ENCODE peak calls at places on chromosomes 2 and 18, in ten cellular contexts. One of them, this sample, is unnamed.

GRCh38 chr2:179252439-179252838 is 12.2 kb downstream of the SESTD1 start:
- DNase-seq in neural crest cell: no peak
- DNase-seq in mucosa of descending colon: no peak
- DNase-seq in tibial nerve: no peak
- DNase-seq in WERI-Rb-1: no peak
- DNase-seq in fibroblast of the aortic adventitia: no peak
- DNase-seq in GM12865: no peak
- DNase-seq in progenitor cell of endocrine pancreas: no peak
- DNase-seq in spleen: no peak
- DNase-seq in H9: no peak
- DNase-seq in this sample: no peak

GRCh38 chr2:15472133-15472532 is 89.0 kb downstream of the NBAS start:
- DNase-seq in neural crest cell: no peak
- DNase-seq in mucosa of descending colon: no peak
- DNase-seq in tibial nerve: no peak
- DNase-seq in WERI-Rb-1: no peak
- DNase-seq in fibroblast of the aortic adventitia: no peak
- DNase-seq in GM12865: no peak
- DNase-seq in progenitor cell of endocrine pancreas: no peak
- DNase-seq in spleen: no peak
- DNase-seq in H9: no peak
- DNase-seq in this sample: no peak

GRCh38 chr2:23905155-23905554 is 21.8 kb downstream of the ATAD2B start:
- DNase-seq in neural crest cell: no peak
- DNase-seq in mucosa of descending colon: no peak
- DNase-seq in tibial nerve: no peak
- DNase-seq in WERI-Rb-1: no peak
- DNase-seq in fibroblast of the aortic adventitia: peak
- DNase-seq in GM12865: no peak
- DNase-seq in progenitor cell of endocrine pancreas: no peak
- DNase-seq in spleen: no peak
- DNase-seq in H9: no peak
- DNase-seq in this sample: no peak

GRCh38 chr2:137262600-137262999 is 497.3 kb downstream of the THSD7B start:
- DNase-seq in neural crest cell: no peak
- DNase-seq in mucosa of descending colon: no peak
- DNase-seq in tibial nerve: no peak
- DNase-seq in WERI-Rb-1: no peak
- DNase-seq in fibroblast of the aortic adventitia: no peak
- DNase-seq in GM12865: no peak
- DNase-seq in progenitor cell of endocrine pancreas: no peak
- DNase-seq in spleen: no peak
- DNase-seq in H9: peak
- DNase-seq in this sample: no peak

GRCh38 chr2:75381032-75381431 is 179.7 kb downstream of the EVA1A start:
- DNase-seq in neural crest cell: no peak
- DNase-seq in mucosa of descending colon: no peak
- DNase-seq in tibial nerve: no peak
- DNase-seq in WERI-Rb-1: no peak
- DNase-seq in fibroblast of the aortic adventitia: no peak
- DNase-seq in GM12865: no peak
- DNase-seq in progenitor cell of endocrine pancreas: no peak
- DNase-seq in spleen: no peak
- DNase-seq in H9: no peak
- DNase-seq in this sample: no peak

GRCh38 chr2:107529146-107529545 is 297.5 kb upstream of the RGPD4 start:
- DNase-seq in neural crest cell: no peak
- DNase-seq in mucosa of descending colon: peak
- DNase-seq in tibial nerve: no peak
- DNase-seq in WERI-Rb-1: no peak
- DNase-seq in fibroblast of the aortic adventitia: peak
- DNase-seq in GM12865: no peak
- DNase-seq in progenitor cell of endocrine pancreas: no peak
- DNase-seq in spleen: no peak
- DNase-seq in H9: no peak
- DNase-seq in this sample: no peak

GRCh38 chr18:49778826-49779465 is 34.4 kb downstream of the ACAA2 start:
- DNase-seq in neural crest cell: no peak
- DNase-seq in mucosa of descending colon: no peak
- DNase-seq in tibial nerve: no peak
- DNase-seq in WERI-Rb-1: peak
- DNase-seq in fibroblast of the aortic adventitia: no peak
- DNase-seq in GM12865: no peak
- DNase-seq in progenitor cell of endocrine pancreas: no peak
- DNase-seq in spleen: no peak
- DNase-seq in H9: no peak
- DNase-seq in this sample: no peak

GRCh38 chr2:162430323-162430722 is 86.4 kb downstream of the GCA start:
- DNase-seq in neural crest cell: no peak
- DNase-seq in mucosa of descending colon: peak
- DNase-seq in tibial nerve: peak
- DNase-seq in WERI-Rb-1: no peak
- DNase-seq in fibroblast of the aortic adventitia: no peak
- DNase-seq in GM12865: no peak
- DNase-seq in progenitor cell of endocrine pancreas: no peak
- DNase-seq in spleen: no peak
- DNase-seq in H9: no peak
- DNase-seq in this sample: no peak

GRCh38 chr2:232981767-232982360 is 31.2 kb downstream of the NGEF start:
- DNase-seq in neural crest cell: no peak
- DNase-seq in mucosa of descending colon: no peak
- DNase-seq in tibial nerve: no peak
- DNase-seq in WERI-Rb-1: no peak
- DNase-seq in fibroblast of the aortic adventitia: no peak
- DNase-seq in GM12865: no peak
- DNase-seq in progenitor cell of endocrine pancreas: no peak
- DNase-seq in spleen: peak
- DNase-seq in H9: no peak
- DNase-seq in this sample: no peak

GRCh38 chr2:43294973-43295603 is 68.7 kb upstream of the ZFP36L2 start:
- DNase-seq in neural crest cell: no peak
- DNase-seq in mucosa of descending colon: no peak
- DNase-seq in tibial nerve: no peak
- DNase-seq in WERI-Rb-1: no peak
- DNase-seq in fibroblast of the aortic adventitia: no peak
- DNase-seq in GM12865: no peak
- DNase-seq in progenitor cell of endocrine pancreas: no peak
- DNase-seq in spleen: no peak
- DNase-seq in H9: no peak
- DNase-seq in this sample: peak

GRCh38 chr2:172745636-172746035 is 10.0 kb downstream of the RAPGEF4 start:
- DNase-seq in neural crest cell: no peak
- DNase-seq in mucosa of descending colon: no peak
- DNase-seq in tibial nerve: no peak
- DNase-seq in WERI-Rb-1: no peak
- DNase-seq in fibroblast of the aortic adventitia: peak
- DNase-seq in GM12865: no peak
- DNase-seq in progenitor cell of endocrine pancreas: no peak
- DNase-seq in spleen: no peak
- DNase-seq in H9: no peak
- DNase-seq in this sample: no peak

GRCh38 chr18:809985-810642 is 1.9 kb downstream of the YES1 start:
- DNase-seq in neural crest cell: no peak
- DNase-seq in mucosa of descending colon: no peak
- DNase-seq in tibial nerve: no peak
- DNase-seq in WERI-Rb-1: no peak
- DNase-seq in fibroblast of the aortic adventitia: no peak
- DNase-seq in GM12865: peak
- DNase-seq in progenitor cell of endocrine pancreas: no peak
- DNase-seq in spleen: no peak
- DNase-seq in H9: no peak
- DNase-seq in this sample: peak

GRCh38 chr2:69770193-69770702 is 28.3 kb downstream of the ANXA4 start:
- DNase-seq in neural crest cell: no peak
- DNase-seq in mucosa of descending colon: peak
- DNase-seq in tibial nerve: peak
- DNase-seq in WERI-Rb-1: no peak
- DNase-seq in fibroblast of the aortic adventitia: peak
- DNase-seq in GM12865: peak
- DNase-seq in progenitor cell of endocrine pancreas: no peak
- DNase-seq in spleen: no peak
- DNase-seq in H9: no peak
- DNase-seq in this sample: no peak

GRCh38 chr18:47719096-47719780 is 211.2 kb downstream of the SMAD2 start:
- DNase-seq in neural crest cell: no peak
- DNase-seq in mucosa of descending colon: no peak
- DNase-seq in tibial nerve: no peak
- DNase-seq in WERI-Rb-1: no peak
- DNase-seq in fibroblast of the aortic adventitia: no peak
- DNase-seq in GM12865: no peak
- DNase-seq in progenitor cell of endocrine pancreas: no peak
- DNase-seq in spleen: no peak
- DNase-seq in H9: peak
- DNase-seq in this sample: no peak

GRCh38 chr18:47718646-47719045 is 211.8 kb downstream of the SMAD2 start:
- DNase-seq in neural crest cell: no peak
- DNase-seq in mucosa of descending colon: no peak
- DNase-seq in tibial nerve: no peak
- DNase-seq in WERI-Rb-1: no peak
- DNase-seq in fibroblast of the aortic adventitia: no peak
- DNase-seq in GM12865: no peak
- DNase-seq in progenitor cell of endocrine pancreas: no peak
- DNase-seq in spleen: no peak
- DNase-seq in H9: no peak
- DNase-seq in this sample: no peak

GRCh38 chr18:47717257-47717656 is 213.2 kb downstream of the SMAD2 start:
- DNase-seq in neural crest cell: no peak
- DNase-seq in mucosa of descending colon: peak
- DNase-seq in tibial nerve: no peak
- DNase-seq in WERI-Rb-1: no peak
- DNase-seq in fibroblast of the aortic adventitia: no peak
- DNase-seq in GM12865: no peak
- DNase-seq in progenitor cell of endocrine pancreas: no peak
- DNase-seq in spleen: no peak
- DNase-seq in H9: no peak
- DNase-seq in this sample: no peak

GRCh38 chr18:47720741-47721140 is 209.7 kb downstream of the SMAD2 start:
- DNase-seq in neural crest cell: no peak
- DNase-seq in mucosa of descending colon: no peak
- DNase-seq in tibial nerve: no peak
- DNase-seq in WERI-Rb-1: no peak
- DNase-seq in fibroblast of the aortic adventitia: no peak
- DNase-seq in GM12865: no peak
- DNase-seq in progenitor cell of endocrine pancreas: no peak
- DNase-seq in spleen: no peak
- DNase-seq in H9: no peak
- DNase-seq in this sample: no peak

GRCh38 chr18:47716632-47717185 is 213.8 kb downstream of the SMAD2 start:
- DNase-seq in neural crest cell: no peak
- DNase-seq in mucosa of descending colon: peak
- DNase-seq in tibial nerve: no peak
- DNase-seq in WERI-Rb-1: no peak
- DNase-seq in fibroblast of the aortic adventitia: no peak
- DNase-seq in GM12865: no peak
- DNase-seq in progenitor cell of endocrine pancreas: no peak
- DNase-seq in spleen: no peak
- DNase-seq in H9: no peak
- DNase-seq in this sample: no peak
- TF ChIP-seq CTCF in neural crest cell: no peak
- TF ChIP-seq CTCF in mucosa of descending colon: no peak
- TF ChIP-seq CTCF in tibial nerve: no peak
- TF ChIP-seq CTCF in WERI-Rb-1: no peak
- TF ChIP-seq CTCF in fibroblast of the aortic adventitia: no peak
- TF ChIP-seq CTCF in GM12865: no peak
- TF ChIP-seq CTCF in progenitor cell of endocrine pancreas: no peak
- TF ChIP-seq CTCF in spleen: no peak
- TF ChIP-seq CTCF in H9: no peak
- TF ChIP-seq CTCF in this sample: no peak

GRCh38 chr2:100029460-100029859 is 112.9 kb downstream of the AFF3 start:
- DNase-seq in neural crest cell: no peak
- DNase-seq in mucosa of descending colon: no peak
- DNase-seq in tibial nerve: no peak
- DNase-seq in WERI-Rb-1: no peak
- DNase-seq in fibroblast of the aortic adventitia: no peak
- DNase-seq in GM12865: no peak
- DNase-seq in progenitor cell of endocrine pancreas: no peak
- DNase-seq in spleen: no peak
- DNase-seq in H9: no peak
- DNase-seq in this sample: no peak
- TF ChIP-seq CTCF in neural crest cell: peak
- TF ChIP-seq CTCF in mucosa of descending colon: no peak
- TF ChIP-seq CTCF in tibial nerve: no peak
- TF ChIP-seq CTCF in WERI-Rb-1: no peak
- TF ChIP-seq CTCF in fibroblast of the aortic adventitia: peak
- TF ChIP-seq CTCF in GM12865: no peak
- TF ChIP-seq CTCF in progenitor cell of endocrine pancreas: peak
- TF ChIP-seq CTCF in spleen: no peak
- TF ChIP-seq CTCF in H9: peak
- TF ChIP-seq CTCF in this sample: no peak

GRCh38 chr2:156334496-156335478 is 2.3 kb upstream of the NR4A2 start:
- DNase-seq in neural crest cell: peak
- DNase-seq in mucosa of descending colon: peak
- DNase-seq in tibial nerve: peak
- DNase-seq in WERI-Rb-1: peak
- DNase-seq in fibroblast of the aortic adventitia: peak
- DNase-seq in GM12865: peak
- DNase-seq in progenitor cell of endocrine pancreas: peak
- DNase-seq in spleen: peak
- DNase-seq in H9: peak
- DNase-seq in this sample: peak
- TF ChIP-seq CTCF in neural crest cell: peak
- TF ChIP-seq CTCF in mucosa of descending colon: no peak
- TF ChIP-seq CTCF in tibial nerve: peak
- TF ChIP-seq CTCF in WERI-Rb-1: no peak
- TF ChIP-seq CTCF in fibroblast of the aortic adventitia: peak
- TF ChIP-seq CTCF in GM12865: peak
- TF ChIP-seq CTCF in progenitor cell of endocrine pancreas: peak
- TF ChIP-seq CTCF in spleen: peak
- TF ChIP-seq CTCF in H9: no peak
- TF ChIP-seq CTCF in this sample: no peak

GRCh38 chr2:52141076-52141475 is 1109.1 kb upstream of the NRXN1 start:
- DNase-seq in neural crest cell: no peak
- DNase-seq in mucosa of descending colon: no peak
- DNase-seq in tibial nerve: no peak
- DNase-seq in WERI-Rb-1: no peak
- DNase-seq in fibroblast of the aortic adventitia: peak
- DNase-seq in GM12865: no peak
- DNase-seq in progenitor cell of endocrine pancreas: no peak
- DNase-seq in spleen: no peak
- DNase-seq in H9: no peak
- DNase-seq in this sample: no peak

GRCh38 chr2:52145005-52145404 is 1113.1 kb upstream of the NRXN1 start:
- DNase-seq in neural crest cell: no peak
- DNase-seq in mucosa of descending colon: no peak
- DNase-seq in tibial nerve: no peak
- DNase-seq in WERI-Rb-1: no peak
- DNase-seq in fibroblast of the aortic adventitia: peak
- DNase-seq in GM12865: no peak
- DNase-seq in progenitor cell of endocrine pancreas: no peak
- DNase-seq in spleen: no peak
- DNase-seq in H9: no peak
- DNase-seq in this sample: no peak

DNA sequence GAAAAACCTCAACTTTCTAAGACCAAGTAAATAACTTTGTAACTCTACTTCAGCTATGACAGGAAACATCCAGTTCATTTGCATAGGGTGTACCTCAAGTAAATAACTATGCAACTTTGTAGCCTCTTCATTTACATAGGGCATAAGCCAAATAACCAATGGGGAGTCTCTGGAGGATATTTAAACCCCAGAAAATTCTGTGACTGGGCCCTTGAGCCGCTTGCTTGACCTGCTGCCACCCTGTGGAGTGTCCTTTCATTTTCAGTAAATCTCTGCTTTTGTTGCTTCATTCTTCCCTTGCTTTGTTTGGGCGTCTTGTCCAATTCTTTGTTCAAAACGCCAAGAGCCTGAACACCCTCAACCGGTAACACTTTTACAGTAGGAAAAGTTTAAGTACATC is 1112.7 kb upstream of the NRXN1 start:
- DNase-seq in neural crest cell: no peak
- DNase-seq in mucosa of descending colon: no peak
- DNase-seq in tibial nerve: no peak
- DNase-seq in WERI-Rb-1: no peak
- DNase-seq in fibroblast of the aortic adventitia: peak
- DNase-seq in GM12865: no peak
- DNase-seq in progenitor cell of endocrine pancreas: no peak
- DNase-seq in spleen: no peak
- DNase-seq in H9: no peak
- DNase-seq in this sample: no peak
- TF ChIP-seq CTCF in neural crest cell: no peak
- TF ChIP-seq CTCF in mucosa of descending colon: no peak
- TF ChIP-seq CTCF in tibial nerve: no peak
- TF ChIP-seq CTCF in WERI-Rb-1: no peak
- TF ChIP-seq CTCF in fibroblast of the aortic adventitia: no peak
- TF ChIP-seq CTCF in GM12865: no peak
- TF ChIP-seq CTCF in progenitor cell of endocrine pancreas: no peak
- TF ChIP-seq CTCF in spleen: no peak
- TF ChIP-seq CTCF in H9: peak
- TF ChIP-seq CTCF in this sample: no peak